ENCODE peak calls at places on chromosomes 4 and X, in eight cellular contexts. A, S, Z, L, I, X, K and G are unnamed samples.

GRCh38 chrX:40420899-40421729 is 159.7 kb upstream of the ATP6AP2 start:
- DNase-seq in A (peak; percentile 63), S (no peak), Z (no peak), L (no peak), I (no peak), X (peak; percentile 13), K (no peak), G (no peak)

GRCh38 chr4:7411896-7412585 is 22.7 kb downstream of the PSAPL1 start:
- DNase-seq in A (no peak), S (peak; percentile 6), Z (no peak), L (no peak), I (peak; percentile 38), X (no peak), K (no peak), G (no peak)

GRCh38 chrX:65674351-65674893 is 7.0 kb downstream of the MSN start:
- DNase-seq in A (no peak), S (no peak), Z (no peak), L (no peak), I (no peak), X (no peak), K (peak; percentile 8), G (no peak)

GRCh38 chr4:2825184-2825506 is 18.5 kb upstream of the ADD1 start:
- DNase-seq in A (no peak), S (no peak), Z (no peak), L (no peak), I (no peak), X (no peak), K (no peak), G (no peak)

GRCh38 chr4:72569719-72570235 is 756 bp upstream of the ADAMTS3 start:
- DNase-seq in A (no peak), S (no peak), Z (no peak), L (no peak), I (no peak), X (no peak), K (no peak), G (no peak)

GRCh38 chrX:65932173-65933084 is 107.5 kb downstream of the VSIG4 start:
- DNase-seq in A (no peak), S (no peak), Z (peak; percentile 21), L (peak; percentile 78), I (no peak), X (no peak), K (no peak), G (no peak)

GRCh38 chrX:115560211-115560977 is 580 bp upstream of the PLS3 start:
- DNase-seq in A (no peak), S (peak; percentile 34), Z (no peak), L (peak; percentile 98), I (no peak), X (no peak), K (no peak), G (no peak)

GRCh38 chr4:24979554-24979953 is 51.2 kb downstream of the LGI2 start:
- DNase-seq in A (no peak), S (peak; percentile 26), Z (no peak), L (no peak), I (no peak), X (peak; percentile 88), K (no peak), G (no peak)

GRCh38 chrX:18360867-18361266 is 6.4 kb upstream of the SCML2 start:
- DNase-seq in A (no peak), S (peak; percentile 17), Z (no peak), L (no peak), I (no peak), X (no peak), K (no peak), G (no peak)

GRCh38 chr4:3387943-3388348 is 53.8 kb upstream of the HGFAC start:
- DNase-seq in A (no peak), S (peak; percentile 57), Z (peak; percentile 31), L (no peak), I (no peak), X (peak; percentile 91), K (no peak), G (no peak)

GRCh38 chrX:37995428-37995827 is 10.9 kb upstream of the SYTL5 start:
- DNase-seq in A (no peak), S (no peak), Z (no peak), L (no peak), I (no peak), X (no peak), K (no peak), G (no peak)

GRCh38 chr4:8568068-8568668 is 12.0 kb upstream of the GPR78 start:
- DNase-seq in A (no peak), S (no peak), Z (no peak), L (no peak), I (no peak), X (no peak), K (no peak), G (peak; percentile 62)

GRCh38 chrX:103687696-103688191 is 1.2 kb upstream of the MORF4L2 start:
- DNase-seq in A (peak; percentile 37), S (peak; percentile 73), Z (no peak), L (peak; percentile 56), I (peak; percentile 60), X (peak; percentile 82), K (peak; percentile 38), G (no peak)

GRCh38 chr4:52192697-52193096 is 141.6 kb downstream of the SPATA18 start:
- DNase-seq in A (no peak), S (no peak), Z (no peak), L (no peak), I (no peak), X (no peak), K (no peak), G (no peak)

GRCh38 chrX:113300580-113300979 is 459.9 kb upstream of the AMOT start:
- DNase-seq in A (no peak), S (no peak), Z (no peak), L (no peak), I (no peak), X (no peak), K (no peak), G (no peak)

GRCh38 chr4:38967260-38968095 is 64.7 kb downstream of the TMEM156 start:
- DNase-seq in A (no peak), S (no peak), Z (no peak), L (peak; percentile 57), I (no peak), X (no peak), K (no peak), G (peak; percentile 95)

GRCh38 chr4:128249787-128250668 is 37.6 kb downstream of the PGRMC2 start:
- DNase-seq in A (no peak), S (no peak), Z (no peak), L (no peak), I (no peak), X (no peak), K (no peak), G (no peak)

GRCh38 chr4:103996637-103997036 is 276.9 kb upstream of the TACR3 start:
- DNase-seq in A (no peak), S (peak; percentile 48), Z (no peak), L (peak; percentile 50), I (no peak), X (no peak), K (no peak), G (no peak)

GRCh38 chr4:169175035-169175434 is 95.7 kb downstream of the SH3RF1 start:
- DNase-seq in A (no peak), S (no peak), Z (no peak), L (no peak), I (no peak), X (no peak), K (no peak), G (no peak)

GRCh38 chrX:7202206-7202605 is 54.3 kb upstream of the PUDP start:
- DNase-seq in A (no peak), S (no peak), Z (no peak), L (peak; percentile 72), I (no peak), X (no peak), K (no peak), G (no peak)

GRCh38 chr4:82779032-82779431 is 19.6 kb downstream of the SCD5 start:
- DNase-seq in A (no peak), S (no peak), Z (no peak), L (no peak), I (no peak), X (no peak), K (no peak), G (no peak)
- TF ChIP-seq CTCF in A (no peak), S (no peak), Z (no peak), L (no peak), I (no peak), X (no peak), K (no peak), G (no peak)

DNA sequence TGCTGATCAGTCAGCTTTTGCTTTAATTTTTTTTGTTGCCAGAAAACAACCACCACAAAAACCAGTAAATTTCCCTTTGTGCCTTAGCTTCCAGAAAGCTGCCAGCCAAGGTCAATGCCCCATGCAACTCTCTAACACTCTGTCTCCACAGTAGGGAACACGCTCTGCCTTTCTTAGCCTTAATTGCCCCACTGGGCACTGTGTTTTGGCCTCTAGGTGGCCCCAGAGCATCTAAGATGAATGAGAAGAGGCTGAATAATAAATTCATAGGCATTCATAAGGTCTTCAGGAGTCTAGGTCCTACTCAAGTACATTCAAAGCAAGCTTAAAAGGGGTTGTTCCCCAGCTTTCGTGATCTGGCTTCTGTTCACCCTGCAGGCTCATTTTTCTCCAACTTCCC is 57.7 kb upstream of the PASD1 start:
- DNase-seq in A (no peak), S (no peak), Z (no peak), L (no peak), I (no peak), X (no peak), K (no peak), G (no peak)
- TF ChIP-seq CTCF in A (peak; percentile 46), S (no peak), Z (no peak), L (peak; percentile 74), I (no peak), X (peak; percentile 38), K (no peak), G (peak; percentile 40)

GRCh38 chr4:73800206-73800605 is 36.3 kb upstream of the CXCL6 start:
- DNase-seq in A (no peak), S (no peak), Z (no peak), L (no peak), I (no peak), X (no peak), K (no peak), G (no peak)

GRCh38 chr4:73801692-73802091 is 34.8 kb upstream of the CXCL6 start:
- DNase-seq in A (no peak), S (no peak), Z (no peak), L (no peak), I (no peak), X (no peak), K (no peak), G (no peak)

GRCh38 chr4:73798842-73799241 is 37.6 kb upstream of the CXCL6 start:
- DNase-seq in A (no peak), S (no peak), Z (no peak), L (no peak), I (no peak), X (no peak), K (no peak), G (no peak)

GRCh38 chr4:73803213-73803612 is 33.3 kb upstream of the CXCL6 start:
- DNase-seq in A (no peak), S (no peak), Z (no peak), L (no peak), I (no peak), X (no peak), K (no peak), G (no peak)
- TF ChIP-seq CTCF in A (no peak), S (no peak), Z (no peak), L (no peak), I (no peak), X (no peak), K (no peak), G (no peak)

DNA sequence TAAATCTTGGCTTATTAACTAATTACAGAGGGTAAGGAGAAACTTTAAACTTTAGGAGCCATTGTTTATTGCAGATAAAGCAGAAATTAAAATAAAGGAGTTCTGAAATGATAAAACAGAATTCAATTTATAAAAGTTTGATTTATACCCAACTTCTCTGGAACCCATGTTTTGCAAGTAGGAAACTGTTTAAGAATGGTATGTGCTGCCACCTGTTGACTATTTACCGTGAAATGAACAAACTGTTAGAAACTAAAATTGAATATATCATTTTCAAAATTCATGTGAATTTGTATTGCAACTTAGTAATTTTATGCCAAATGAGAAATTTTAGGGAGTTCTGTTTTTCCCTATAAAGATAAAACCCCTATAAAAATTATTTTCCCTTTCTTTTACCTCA is 11.0 kb upstream of the TBC1D8B start:
- DNase-seq in A (no peak), S (no peak), Z (no peak), L (no peak), I (no peak), X (no peak), K (no peak), G (no peak)
- TF ChIP-seq CTCF in A (peak; percentile 42), S (peak; percentile 19), Z (no peak), L (peak; percentile 56), I (peak; percentile 4), X (peak; percentile 38), K (peak; percentile 32), G (peak; percentile 23)